ENCODE peak calls at places on chromosome 12, in seven cellular contexts. One of them, this sample, is unnamed.

GRCh38 chr12:19131020-19131431 is 1.5 kb downstream of the PLEKHA5 start:
- DNase-seq in ACHN: peak
- DNase-seq in stimulated activated CD8-positive, alpha-beta memory T cell treated with anti-CD3 and anti-CD28 coated beads, Interleukin-2, amount 100 ng/mL, for 1 hour: no peak
- DNase-seq in amygdala: no peak
- DNase-seq in fibroblast of mammary gland: peak
- DNase-seq in NCI-H187 treated with DMSO at 0.1 percent for 48 hours: no peak
- DNase-seq in NCI-H2029: no peak
- DNase-seq in this sample: peak

GRCh38 chr12:49636979-49637378 is 13.6 kb downstream of the PRPF40B start:
- DNase-seq in ACHN: peak
- DNase-seq in stimulated activated CD8-positive, alpha-beta memory T cell treated with anti-CD3 and anti-CD28 coated beads, Interleukin-2, amount 100 ng/mL, for 1 hour: no peak
- DNase-seq in amygdala: no peak
- DNase-seq in fibroblast of mammary gland: peak
- DNase-seq in NCI-H187 treated with DMSO at 0.1 percent for 48 hours: no peak
- DNase-seq in NCI-H2029: no peak
- DNase-seq in this sample: peak

GRCh38 chr12:121577443-121578180 is 3.2 kb downstream of the KDM2B start:
- DNase-seq in ACHN: peak
- DNase-seq in stimulated activated CD8-positive, alpha-beta memory T cell treated with anti-CD3 and anti-CD28 coated beads, Interleukin-2, amount 100 ng/mL, for 1 hour: no peak
- DNase-seq in amygdala: no peak
- DNase-seq in fibroblast of mammary gland: no peak
- DNase-seq in NCI-H187 treated with DMSO at 0.1 percent for 48 hours: no peak
- DNase-seq in NCI-H2029: no peak
- DNase-seq in this sample: no peak

GRCh38 chr12:12724421-12725085 is 7.4 kb downstream of the CDKN1B start:
- DNase-seq in ACHN: peak
- DNase-seq in stimulated activated CD8-positive, alpha-beta memory T cell treated with anti-CD3 and anti-CD28 coated beads, Interleukin-2, amount 100 ng/mL, for 1 hour: no peak
- DNase-seq in amygdala: no peak
- DNase-seq in fibroblast of mammary gland: no peak
- DNase-seq in NCI-H187 treated with DMSO at 0.1 percent for 48 hours: no peak
- DNase-seq in NCI-H2029: no peak
- DNase-seq in this sample: no peak

GRCh38 chr12:47282206-47282605 is 202.4 kb upstream of the AMIGO2 start:
- DNase-seq in ACHN: no peak
- DNase-seq in stimulated activated CD8-positive, alpha-beta memory T cell treated with anti-CD3 and anti-CD28 coated beads, Interleukin-2, amount 100 ng/mL, for 1 hour: no peak
- DNase-seq in amygdala: no peak
- DNase-seq in fibroblast of mammary gland: peak
- DNase-seq in NCI-H187 treated with DMSO at 0.1 percent for 48 hours: no peak
- DNase-seq in NCI-H2029: no peak
- DNase-seq in this sample: no peak

GRCh38 chr12:65824314-65824563 is at the start of gene HMGA2:
- DNase-seq in ACHN: peak
- DNase-seq in stimulated activated CD8-positive, alpha-beta memory T cell treated with anti-CD3 and anti-CD28 coated beads, Interleukin-2, amount 100 ng/mL, for 1 hour: no peak
- DNase-seq in amygdala: no peak
- DNase-seq in fibroblast of mammary gland: peak
- DNase-seq in NCI-H187 treated with DMSO at 0.1 percent for 48 hours: no peak
- DNase-seq in NCI-H2029: no peak
- DNase-seq in this sample: no peak

GRCh38 chr12:116200812-116201211 is 76.7 kb downstream of the MED13L start:
- DNase-seq in ACHN: no peak
- DNase-seq in stimulated activated CD8-positive, alpha-beta memory T cell treated with anti-CD3 and anti-CD28 coated beads, Interleukin-2, amount 100 ng/mL, for 1 hour: no peak
- DNase-seq in amygdala: no peak
- DNase-seq in fibroblast of mammary gland: peak
- DNase-seq in NCI-H187 treated with DMSO at 0.1 percent for 48 hours: no peak
- DNase-seq in NCI-H2029: no peak
- DNase-seq in this sample: no peak

GRCh38 chr12:34400423-34400881 is 378.2 kb downstream of the ALG10 start:
- DNase-seq in ACHN: no peak
- DNase-seq in stimulated activated CD8-positive, alpha-beta memory T cell treated with anti-CD3 and anti-CD28 coated beads, Interleukin-2, amount 100 ng/mL, for 1 hour: no peak
- DNase-seq in amygdala: no peak
- DNase-seq in fibroblast of mammary gland: no peak
- DNase-seq in NCI-H187 treated with DMSO at 0.1 percent for 48 hours: no peak
- DNase-seq in NCI-H2029: no peak
- DNase-seq in this sample: no peak

GRCh38 chr12:5960783-5961182 is 15.7 kb upstream of the ANO2 start:
- DNase-seq in ACHN: no peak
- DNase-seq in stimulated activated CD8-positive, alpha-beta memory T cell treated with anti-CD3 and anti-CD28 coated beads, Interleukin-2, amount 100 ng/mL, for 1 hour: no peak
- DNase-seq in amygdala: no peak
- DNase-seq in fibroblast of mammary gland: no peak
- DNase-seq in NCI-H187 treated with DMSO at 0.1 percent for 48 hours: no peak
- DNase-seq in NCI-H2029: no peak
- DNase-seq in this sample: no peak

GRCh38 chr12:130026608-130027176 is 122.9 kb upstream of the TMEM132D start:
- DNase-seq in ACHN: peak
- DNase-seq in stimulated activated CD8-positive, alpha-beta memory T cell treated with anti-CD3 and anti-CD28 coated beads, Interleukin-2, amount 100 ng/mL, for 1 hour: no peak
- DNase-seq in amygdala: no peak
- DNase-seq in fibroblast of mammary gland: peak
- DNase-seq in NCI-H187 treated with DMSO at 0.1 percent for 48 hours: no peak
- DNase-seq in NCI-H2029: no peak
- DNase-seq in this sample: no peak